ENCODE peak calls at places on chromosomes 12 and 14, in four cellular contexts. T, Z, U and W are unnamed samples.

GRCh38 chr12:56718636-56719035 is 6.5 kb downstream of the NACA start:
- DNase-seq in Z (no peak), T (no peak), U (no peak), W (no peak)

GRCh38 chr12:86234309-86234708 is 21.9 kb downstream of the MGAT4C start:
- DNase-seq in Z (no peak), T (no peak), U (no peak), W (no peak)

GRCh38 chr14:69475194-69475818 is 9.2 kb upstream of the PLEKHD1 start:
- DNase-seq in Z (peak), U (no peak), T (no peak), W (no peak)

GRCh38 chr14:38079268-38079667 is 128.4 kb upstream of the SSTR1 start:
- DNase-seq in U (no peak), T (no peak), Z (no peak), W (no peak)

GRCh38 chr12:101407054-101407437 is 526 bp downstream of the ARL1 start:
- DNase-seq in Z (peak), T (no peak), U (no peak), W (no peak)

GRCh38 chr12:3925621-3926020 is 52.4 kb upstream of the PARP11 start:
- DNase-seq in Z (no peak), T (no peak), U (no peak), W (no peak)

GRCh38 chr12:5548152-5548933 is 116.4 kb downstream of the NTF3 start:
- DNase-seq in T (no peak), U (no peak), Z (no peak), W (no peak)

GRCh38 chr12:64099430-64099829 is 122.7 kb downstream of the KICS2 start:
- DNase-seq in T (no peak), U (peak), Z (no peak), W (no peak)

GRCh38 chr14:45716506-45716905 is 463.5 kb upstream of the MIS18BP1 start:
- DNase-seq in U (no peak), Z (no peak), T (no peak), W (peak)

GRCh38 chr12:39712334-39712733 is 92.7 kb upstream of the ABCD2 start:
- DNase-seq in Z (no peak), U (no peak), T (no peak), W (no peak)

GRCh38 chr12:15209782-15210181 is 11.4 kb downstream of the RERG start:
- DNase-seq in Z (no peak), T (no peak), U (no peak), W (no peak)

GRCh38 chr14:52043690-52044089 is 25.2 kb downstream of the NID2 start:
- DNase-seq in U (peak), Z (peak), T (no peak), W (no peak)

GRCh38 chr14:59140441-59140840 is 48.0 kb upstream of the DAAM1 start:
- DNase-seq in T (no peak), U (no peak), Z (peak), W (no peak)

GRCh38 chr12:98532687-98533304 is 17.4 kb downstream of the TMPO start:
- DNase-seq in Z (peak), T (no peak), U (no peak), W (peak)

GRCh38 chr12:4041191-4041885 is 168.1 kb upstream of the PARP11 start:
- DNase-seq in Z (no peak), U (no peak), T (no peak), W (no peak)

GRCh38 chr12:88922816-88923215 is 342.5 kb upstream of the KITLG start:
- DNase-seq in Z (no peak), U (no peak), T (no peak), W (no peak)

DNA sequence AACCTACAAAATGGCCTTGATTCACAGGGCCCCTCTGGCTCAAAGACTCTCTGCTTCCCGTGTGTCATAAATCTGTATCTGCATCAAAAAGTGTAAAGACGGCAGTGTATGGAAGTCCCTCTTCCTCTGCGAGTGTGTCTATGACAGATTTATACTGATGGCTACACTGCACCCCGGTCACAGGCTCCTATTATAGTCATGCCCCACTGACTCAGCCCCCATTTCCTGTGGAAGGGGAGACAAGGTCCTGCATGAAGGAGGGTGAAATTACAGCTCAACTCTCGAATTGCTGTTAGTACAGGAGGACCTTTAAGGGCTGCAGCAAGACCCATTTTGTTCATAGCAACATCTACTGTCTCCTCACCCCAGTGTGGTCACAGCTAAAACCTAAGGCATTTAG is 68.6 kb downstream of the HMGA2 start:
- DNase-seq in T (no peak), Z (no peak), U (no peak), W (no peak)
- H3K4me3 ChIP-seq in T (no peak), Z (no peak), U (no peak), W (no peak)

GRCh38 chr12:1595026-1595561 is 713 bp upstream of the FBXL14 start:
- DNase-seq in Z (peak), U (no peak), T (no peak), W (no peak)
- TF ChIP-seq CTCF in Z (no peak), U (no peak), T (no peak), W (no peak)

GRCh38 chr12:122871851-122872785 is 23.8 kb downstream of the VPS37B start:
- DNase-seq in U (peak), Z (no peak), T (peak), W (peak)

GRCh38 chr12:122872815-122873361 is 23.0 kb downstream of the VPS37B start:
- DNase-seq in Z (no peak), U (no peak), T (peak), W (peak)

GRCh38 chr12:122869207-122869973 is 26.5 kb downstream of the VPS37B start:
- DNase-seq in T (no peak), U (peak), Z (no peak), W (no peak)

GRCh38 chr12:122870163-122870842 is 25.6 kb downstream of the VPS37B start:
- DNase-seq in Z (no peak), U (peak), T (peak), W (no peak)

GRCh38 chr12:122870867-122871664 is 24.9 kb downstream of the VPS37B start:
- DNase-seq in T (peak), Z (no peak), U (peak), W (peak)
- H3K4me3 ChIP-seq in T (peak), Z (no peak), U (peak), W (peak)

GRCh38 chr12:25423355-25423754 is 129.7 kb downstream of the LMNTD1 start:
- DNase-seq in Z (no peak), U (no peak), T (no peak), W (no peak)

GRCh38 chr12:25419595-25419994 is 133.5 kb downstream of the LMNTD1 start:
- DNase-seq in U (no peak), T (no peak), Z (no peak), W (no peak)

GRCh38 chr12:25422241-25422640 is 130.8 kb downstream of the LMNTD1 start:
- DNase-seq in Z (no peak), U (no peak), T (no peak), W (no peak)

GRCh38 chr12:25420116-25420515 is 133.0 kb downstream of the LMNTD1 start:
- DNase-seq in U (no peak), T (no peak), Z (no peak), W (no peak)

GRCh38 chr12:25421651-25422150 is 131.4 kb downstream of the LMNTD1 start:
- DNase-seq in U (no peak), T (no peak), Z (no peak), W (no peak)
- TF ChIP-seq CTCF in U (no peak), T (no peak), Z (no peak), W (no peak)

GRCh38 chr14:106166232-106166631 is 639.8 kb downstream of the TMEM121 start:
- DNase-seq in U (no peak), Z (no peak), T (no peak), W (no peak)
- H3K4me3 ChIP-seq in U (no peak), Z (no peak), T (no peak), W (no peak)

GRCh38 chr12:94287245-94287628 is 138.9 kb downstream of the PLXNC1 start:
- DNase-seq in U (no peak), Z (no peak), T (no peak), W (no peak)

GRCh38 chr12:94286580-94287244 is 138.3 kb downstream of the PLXNC1 start:
- DNase-seq in Z (no peak), U (no peak), T (no peak), W (no peak)

GRCh38 chr12:94285954-94286579 is 137.7 kb downstream of the PLXNC1 start:
- DNase-seq in T (no peak), U (no peak), Z (no peak), W (no peak)

GRCh38 chr12:94289551-94290312 is 141.4 kb downstream of the PLXNC1 start:
- DNase-seq in Z (peak), U (peak), T (no peak), W (no peak)

DNA sequence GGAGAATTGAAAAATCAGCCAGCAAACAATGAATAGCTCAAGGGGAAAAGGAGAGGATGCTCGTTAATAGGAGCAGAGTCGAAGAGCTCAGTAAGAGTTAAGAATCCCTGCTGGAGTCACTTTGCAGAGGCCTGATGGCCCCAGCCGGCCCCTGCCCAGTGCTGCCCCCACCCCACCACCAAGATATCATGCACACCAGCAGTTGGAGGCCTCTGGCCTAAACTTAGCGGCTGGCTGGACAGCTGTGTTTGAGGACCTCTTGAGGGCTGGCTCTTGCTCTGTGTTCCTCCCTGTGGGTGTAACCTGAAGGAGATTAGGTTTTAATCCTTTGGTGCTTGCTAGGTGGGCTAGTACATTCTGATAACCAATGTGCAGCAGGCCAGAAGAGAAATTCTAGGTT is 142.0 kb downstream of the PLXNC1 start:
- DNase-seq in Z (peak), U (no peak), T (no peak), W (no peak)
- TF ChIP-seq CTCF in Z (no peak), U (no peak), T (no peak), W (no peak)

DNA sequence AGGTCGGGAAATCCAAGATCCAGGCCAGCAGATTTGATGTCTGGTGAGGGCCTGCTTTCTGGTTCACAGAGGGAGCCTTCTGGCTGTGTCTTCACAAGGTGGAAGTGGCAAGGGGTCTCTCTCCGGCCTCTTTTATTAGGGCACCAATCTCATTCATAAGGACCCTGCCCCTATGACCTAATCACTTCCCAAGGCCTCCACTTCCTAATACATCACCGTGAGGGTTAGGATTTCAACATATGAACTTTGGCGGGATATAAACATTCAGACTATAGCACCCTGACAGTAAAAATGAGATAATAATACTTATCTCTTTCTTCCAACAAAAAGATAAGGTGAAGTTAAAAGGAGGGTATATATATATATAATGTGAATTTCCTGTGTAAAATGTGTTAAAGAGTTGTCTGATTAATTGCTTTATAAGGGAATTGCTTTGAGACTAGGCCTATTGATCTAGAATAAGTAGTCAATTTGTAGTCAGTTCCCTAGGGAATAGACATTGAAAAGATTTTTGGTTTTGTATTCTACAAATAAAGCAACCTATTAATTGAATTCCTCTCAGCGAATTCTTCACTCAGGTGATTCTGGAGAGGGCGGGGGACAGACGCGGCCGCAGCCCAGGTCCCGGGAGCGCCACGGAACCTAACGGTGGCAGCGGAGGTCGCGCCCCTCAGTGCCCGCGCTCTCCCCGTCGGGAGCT is 516 bp upstream of the LGALS3 start:
- DNase-seq in Z (no peak), U (no peak), T (no peak), W (no peak)
- H3K4me3 ChIP-seq in Z (peak), U (peak), T (peak), W (no peak)

DNA sequence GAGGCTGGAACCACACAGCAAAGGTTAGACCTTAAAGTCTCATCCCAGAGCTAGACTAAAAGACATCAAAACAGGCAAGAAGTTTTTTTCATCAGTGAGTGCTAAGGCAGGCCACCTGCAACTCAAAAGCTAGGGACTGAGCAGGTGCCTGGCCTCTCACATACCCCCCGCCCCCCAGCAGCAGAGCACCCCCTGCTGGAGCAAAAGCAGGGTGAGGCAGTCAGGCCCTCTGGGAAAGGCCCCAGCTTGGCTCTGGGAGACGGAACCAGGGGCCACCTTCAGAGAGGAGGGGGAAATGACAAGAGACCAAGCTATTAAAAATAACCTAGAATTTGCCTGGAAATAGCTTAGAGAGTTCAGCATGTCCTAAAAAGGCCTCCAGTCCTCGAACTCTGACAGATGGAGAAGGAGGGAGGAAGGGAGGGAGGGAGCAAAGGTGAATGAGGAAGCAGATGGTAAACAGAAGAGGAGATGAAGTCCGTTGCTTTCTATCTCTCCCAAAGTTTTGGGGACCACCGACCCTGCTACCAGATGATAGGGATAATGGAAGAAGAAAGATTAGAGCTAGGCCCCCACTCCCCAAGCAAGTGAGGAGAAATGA is 1.8 kb downstream of the ITGA7 start:
- DNase-seq in T (peak), U (peak), Z (no peak), W (no peak)
- TF ChIP-seq CTCF in T (no peak), U (peak), Z (peak), W (peak)

GRCh38 chr14:95519699-95520098 is 3.2 kb upstream of the SYNE3 start:
- DNase-seq in U (peak), T (peak), Z (no peak), W (no peak)

GRCh38 chr14:95522116-95522515 is 5.7 kb upstream of the SYNE3 start:
- DNase-seq in T (no peak), U (peak), Z (no peak), W (no peak)

GRCh38 chr14:95518045-95518751 is 1.7 kb upstream of the SYNE3 start:
- DNase-seq in U (no peak), T (peak), Z (no peak), W (no peak)

GRCh38 chr14:95521001-95521400 is 4.6 kb upstream of the SYNE3 start:
- DNase-seq in T (no peak), Z (no peak), U (no peak), W (no peak)

GRCh38 chr14:95520346-95520745 is 3.9 kb upstream of the SYNE3 start:
- DNase-seq in T (no peak), U (no peak), Z (no peak), W (no peak)
- H3K4me3 ChIP-seq in T (no peak), U (no peak), Z (no peak), W (no peak)

GRCh38 chr12:42630323-42630722 is 40.8 kb upstream of the PRICKLE1 start:
- DNase-seq in Z (no peak), T (no peak), U (no peak), W (no peak)

GRCh38 chr12:42636993-42637392 is 47.4 kb upstream of the PRICKLE1 start:
- DNase-seq in Z (no peak), T (no peak), U (no peak), W (no peak)

GRCh38 chr12:42631507-42631906 is 42.0 kb upstream of the PRICKLE1 start:
- DNase-seq in Z (no peak), U (no peak), T (no peak), W (no peak)

GRCh38 chr12:42638011-42638410 is 48.5 kb upstream of the PRICKLE1 start:
- DNase-seq in Z (no peak), T (no peak), U (no peak), W (no peak)

DNA sequence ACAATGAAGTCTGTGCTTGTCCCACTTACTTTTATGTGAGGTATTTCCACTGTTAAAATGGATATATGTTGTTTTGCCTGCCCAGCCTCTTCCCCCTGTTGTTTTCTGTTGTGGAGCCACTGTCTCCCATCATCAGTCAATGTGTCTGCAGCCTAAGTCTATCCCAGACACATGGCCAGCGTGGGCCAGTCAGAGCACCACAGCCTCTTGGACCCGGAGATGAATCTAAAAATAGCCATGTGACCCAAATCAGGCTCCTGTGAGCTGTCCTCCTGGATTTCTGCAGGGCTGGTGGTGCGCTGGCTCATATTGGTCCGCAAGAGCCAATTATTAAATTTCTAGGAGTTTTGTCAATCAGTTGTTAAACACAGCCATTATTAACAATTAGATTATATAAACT is 44.0 kb upstream of the PRICKLE1 start:
- DNase-seq in Z (no peak), U (peak), T (no peak), W (no peak)
- TF ChIP-seq CTCF in Z (no peak), U (no peak), T (no peak), W (no peak)